ENCODE peak calls at places on chromosome 12, in six cellular contexts. One of them, this sample, is unnamed.
A peak's percentile ranks its signal among the peaks of the same experiment; 100 is the strongest.

GRCh38 chr12:54602661-54603060 is 14.2 kb upstream of the PPP1R1A start:
- DNase-seq in NB4: no peak
- DNase-seq in endothelial cell of umbilical vein: no peak
- DNase-seq in naive thymus-derived CD4-positive, alpha-beta T cell: no peak
- DNase-seq in GM23248: no peak
- DNase-seq in GM06990: no peak
- DNase-seq in this sample: no peak

GRCh38 chr12:55060470-55060869 is 40.7 kb downstream of the NEUROD4 start:
- DNase-seq in NB4: peak; percentile 92
- DNase-seq in endothelial cell of umbilical vein: no peak
- DNase-seq in naive thymus-derived CD4-positive, alpha-beta T cell: no peak
- DNase-seq in GM23248: no peak
- DNase-seq in GM06990: peak; percentile 52
- DNase-seq in this sample: no peak

GRCh38 chr12:31685801-31686200 is 26.3 kb downstream of the ETFBKMT start:
- DNase-seq in NB4: no peak
- DNase-seq in endothelial cell of umbilical vein: no peak
- DNase-seq in naive thymus-derived CD4-positive, alpha-beta T cell: no peak
- DNase-seq in GM23248: no peak
- DNase-seq in GM06990: no peak
- DNase-seq in this sample: no peak

GRCh38 chr12:108729612-108730336 is 1.5 kb downstream of the CORO1C start:
- DNase-seq in NB4: peak; percentile 35
- DNase-seq in endothelial cell of umbilical vein: peak; percentile 70
- DNase-seq in naive thymus-derived CD4-positive, alpha-beta T cell: no peak
- DNase-seq in GM23248: peak; percentile 68
- DNase-seq in GM06990: no peak
- DNase-seq in this sample: peak; percentile 37

GRCh38 chr12:42684171-42685071 is 94.9 kb upstream of the PRICKLE1 start:
- DNase-seq in NB4: no peak
- DNase-seq in endothelial cell of umbilical vein: no peak
- DNase-seq in naive thymus-derived CD4-positive, alpha-beta T cell: no peak
- DNase-seq in GM23248: peak; percentile 76
- DNase-seq in GM06990: no peak
- DNase-seq in this sample: no peak

GRCh38 chr12:52708010-52708409 is 4.7 kb upstream of the KRT77 start:
- DNase-seq in NB4: no peak
- DNase-seq in endothelial cell of umbilical vein: no peak
- DNase-seq in naive thymus-derived CD4-positive, alpha-beta T cell: peak; percentile 52
- DNase-seq in GM23248: no peak
- DNase-seq in GM06990: no peak
- DNase-seq in this sample: no peak

GRCh38 chr12:46450279-46450748 is 77.7 kb upstream of the SLC38A2 start:
- DNase-seq in NB4: no peak
- DNase-seq in endothelial cell of umbilical vein: peak; percentile 73
- DNase-seq in naive thymus-derived CD4-positive, alpha-beta T cell: no peak
- DNase-seq in GM23248: no peak
- DNase-seq in GM06990: no peak
- DNase-seq in this sample: no peak

GRCh38 chr12:53068811-53069585 is 10.2 kb downstream of the SPRYD3 start:
- DNase-seq in NB4: no peak
- DNase-seq in endothelial cell of umbilical vein: no peak
- DNase-seq in naive thymus-derived CD4-positive, alpha-beta T cell: no peak
- DNase-seq in GM23248: no peak
- DNase-seq in GM06990: no peak
- DNase-seq in this sample: no peak

GRCh38 chr12:8028267-8028666 is 4.2 kb upstream of the FOXJ2 start:
- DNase-seq in NB4: no peak
- DNase-seq in endothelial cell of umbilical vein: no peak
- DNase-seq in naive thymus-derived CD4-positive, alpha-beta T cell: no peak
- DNase-seq in GM23248: no peak
- DNase-seq in GM06990: no peak
- DNase-seq in this sample: no peak

GRCh38 chr12:126915309-126915708 is 1351.7 kb upstream of the TMEM132C start:
- DNase-seq in NB4: peak; percentile 13
- DNase-seq in endothelial cell of umbilical vein: no peak
- DNase-seq in naive thymus-derived CD4-positive, alpha-beta T cell: no peak
- DNase-seq in GM23248: no peak
- DNase-seq in GM06990: no peak
- DNase-seq in this sample: no peak

GRCh38 chr12:67082221-67082620 is 186.9 kb upstream of the CAND1 start:
- DNase-seq in NB4: no peak
- DNase-seq in endothelial cell of umbilical vein: no peak
- DNase-seq in naive thymus-derived CD4-positive, alpha-beta T cell: no peak
- DNase-seq in GM23248: no peak
- DNase-seq in GM06990: no peak
- DNase-seq in this sample: no peak

GRCh38 chr12:93127582-93128331 is 198.7 kb upstream of the EEA1 start:
- DNase-seq in NB4: peak; percentile 98
- DNase-seq in endothelial cell of umbilical vein: no peak
- DNase-seq in naive thymus-derived CD4-positive, alpha-beta T cell: no peak
- DNase-seq in GM23248: peak; percentile 24
- DNase-seq in GM06990: no peak
- DNase-seq in this sample: peak; percentile 98

GRCh38 chr12:45381351-45381750 is 165.5 kb downstream of the ANO6 start:
- DNase-seq in NB4: no peak
- DNase-seq in endothelial cell of umbilical vein: no peak
- DNase-seq in naive thymus-derived CD4-positive, alpha-beta T cell: no peak
- DNase-seq in GM23248: peak; percentile 72
- DNase-seq in GM06990: no peak
- DNase-seq in this sample: no peak

GRCh38 chr12:67382206-67382871 is 113.2 kb downstream of the CAND1 start:
- DNase-seq in NB4: no peak
- DNase-seq in endothelial cell of umbilical vein: no peak
- DNase-seq in naive thymus-derived CD4-positive, alpha-beta T cell: no peak
- DNase-seq in GM23248: peak; percentile 9
- DNase-seq in GM06990: no peak
- DNase-seq in this sample: no peak

GRCh38 chr12:81378601-81379000 is 300.7 kb downstream of the ACSS3 start:
- DNase-seq in NB4: no peak
- DNase-seq in endothelial cell of umbilical vein: no peak
- DNase-seq in naive thymus-derived CD4-positive, alpha-beta T cell: no peak
- DNase-seq in GM23248: no peak
- DNase-seq in GM06990: no peak
- DNase-seq in this sample: no peak

GRCh38 chr12:13002301-13003097 is 2.4 kb upstream of the HEBP1 start:
- DNase-seq in NB4: no peak
- DNase-seq in endothelial cell of umbilical vein: no peak
- DNase-seq in naive thymus-derived CD4-positive, alpha-beta T cell: no peak
- DNase-seq in GM23248: peak; percentile 39
- DNase-seq in GM06990: no peak
- DNase-seq in this sample: no peak
- H3K4me3 ChIP-seq in NB4: no peak overlapping the region
- H3K4me3 ChIP-seq in endothelial cell of umbilical vein: no peak overlapping the region
- H3K4me3 ChIP-seq in naive thymus-derived CD4-positive, alpha-beta T cell: no peak overlapping the region
- H3K4me3 ChIP-seq in GM23248: peak overlapping the region; percentile 87
- H3K4me3 ChIP-seq in GM06990: no peak overlapping the region
- H3K4me3 ChIP-seq in this sample: no peak overlapping the region

DNA sequence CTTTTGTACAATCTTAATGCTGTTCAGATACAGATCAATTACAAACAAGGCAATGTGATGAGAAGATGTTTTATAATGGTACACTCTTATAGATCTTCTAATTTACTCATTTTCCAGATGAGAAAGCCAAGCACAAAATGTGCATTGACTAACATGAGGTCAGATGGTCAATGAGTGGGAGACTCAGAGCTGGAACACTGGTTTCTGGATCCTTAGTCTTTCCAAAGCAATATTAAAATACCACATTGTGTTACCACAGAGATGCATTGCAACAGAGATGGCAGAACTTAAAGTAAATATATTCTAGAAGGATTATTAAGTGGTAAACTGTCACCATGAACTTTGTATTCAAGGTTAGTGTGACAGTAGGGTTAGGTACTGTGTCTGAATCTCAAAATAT is 113.6 kb downstream of the SLC15A5 start:
- DNase-seq in NB4: no peak
- DNase-seq in endothelial cell of umbilical vein: no peak
- DNase-seq in naive thymus-derived CD4-positive, alpha-beta T cell: no peak
- DNase-seq in GM23248: peak; percentile 20
- DNase-seq in GM06990: no peak
- DNase-seq in this sample: no peak
- H3K4me3 ChIP-seq in NB4: no peak overlapping the region
- H3K4me3 ChIP-seq in endothelial cell of umbilical vein: no peak overlapping the region
- H3K4me3 ChIP-seq in naive thymus-derived CD4-positive, alpha-beta T cell: no peak overlapping the region
- H3K4me3 ChIP-seq in GM23248: no peak overlapping the region
- H3K4me3 ChIP-seq in GM06990: no peak overlapping the region
- H3K4me3 ChIP-seq in this sample: no peak overlapping the region

GRCh38 chr12:121205491-121205890 is 4.4 kb upstream of the P2RX4 start:
- DNase-seq in NB4: no peak
- DNase-seq in endothelial cell of umbilical vein: no peak
- DNase-seq in naive thymus-derived CD4-positive, alpha-beta T cell: no peak
- DNase-seq in GM23248: no peak
- DNase-seq in GM06990: no peak
- DNase-seq in this sample: no peak

GRCh38 chr12:121214171-121214777 is 4.3 kb downstream of the P2RX4 start:
- DNase-seq in NB4: peak; percentile 48
- DNase-seq in endothelial cell of umbilical vein: peak; percentile 29
- DNase-seq in naive thymus-derived CD4-positive, alpha-beta T cell: no peak
- DNase-seq in GM23248: peak; percentile 79
- DNase-seq in GM06990: no peak
- DNase-seq in this sample: no peak

GRCh38 chr12:121212875-121213274 is 2.9 kb downstream of the P2RX4 start:
- DNase-seq in NB4: no peak
- DNase-seq in endothelial cell of umbilical vein: no peak
- DNase-seq in naive thymus-derived CD4-positive, alpha-beta T cell: no peak
- DNase-seq in GM23248: no peak
- DNase-seq in GM06990: no peak
- DNase-seq in this sample: no peak

GRCh38 chr12:121209221-121209620 is 708 bp upstream of the P2RX4 start:
- DNase-seq in NB4: no peak
- DNase-seq in endothelial cell of umbilical vein: no peak
- DNase-seq in naive thymus-derived CD4-positive, alpha-beta T cell: no peak
- DNase-seq in GM23248: no peak
- DNase-seq in GM06990: no peak
- DNase-seq in this sample: no peak

DNA sequence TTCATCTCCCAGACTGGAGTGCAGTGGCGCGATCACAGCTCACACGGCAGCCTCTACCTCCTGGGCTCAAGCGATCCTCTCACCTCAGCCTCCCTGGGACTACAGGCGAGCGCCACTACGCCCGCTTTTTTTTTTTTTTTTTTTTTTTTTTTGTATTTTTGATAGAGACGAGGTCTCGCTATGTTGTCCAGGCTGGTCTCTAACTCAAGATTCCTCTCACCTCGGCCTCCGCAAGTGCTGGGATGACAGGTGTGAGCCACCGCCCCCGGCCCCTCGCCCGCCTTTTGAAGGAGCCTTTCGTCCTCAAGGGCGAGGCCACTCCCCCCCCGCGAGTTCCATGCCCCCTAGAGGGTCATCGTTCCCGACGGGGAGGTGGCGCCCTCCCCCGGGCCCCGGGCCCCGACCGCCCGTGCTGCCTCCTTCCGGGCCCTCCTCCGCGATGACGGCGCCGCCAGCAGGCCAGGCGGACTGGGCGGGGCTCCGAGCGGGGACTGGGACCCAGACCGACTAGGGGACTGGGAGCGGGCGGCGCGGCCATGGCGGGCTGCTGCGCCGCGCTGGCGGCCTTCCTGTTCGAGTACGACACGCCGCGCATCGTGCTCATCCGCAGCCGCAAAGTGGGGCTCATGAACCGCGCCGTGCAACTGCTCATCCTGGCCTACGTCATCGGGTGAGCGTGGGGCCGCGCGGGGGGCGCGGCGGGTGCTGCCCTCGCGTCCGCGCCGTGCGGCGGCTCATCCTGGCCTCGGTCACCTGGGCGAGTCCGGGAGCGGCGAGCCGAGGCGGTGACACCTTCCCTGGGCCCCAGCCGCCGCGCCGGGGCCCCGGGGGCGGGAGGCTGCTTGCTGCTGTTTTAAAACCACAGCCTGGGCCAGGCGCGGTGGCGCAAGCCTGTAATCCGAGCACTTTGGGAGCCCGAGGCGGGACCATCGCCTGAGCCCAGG is at the start of gene P2RX4:
- DNase-seq in NB4: peak; percentile 96
- DNase-seq in endothelial cell of umbilical vein: peak; percentile 76
- DNase-seq in naive thymus-derived CD4-positive, alpha-beta T cell: peak; percentile 88
- DNase-seq in GM23248: peak; percentile 93
- DNase-seq in GM06990: peak; percentile 93
- DNase-seq in this sample: peak; percentile 64
- H3K4me3 ChIP-seq in NB4: peak within 1 kb of the TSS; percentile 73
- H3K4me3 ChIP-seq in endothelial cell of umbilical vein: peak within 1 kb of the TSS; percentile 52
- H3K4me3 ChIP-seq in naive thymus-derived CD4-positive, alpha-beta T cell: peak within 1 kb of the TSS; percentile 85
- H3K4me3 ChIP-seq in GM23248: peak within 1 kb of the TSS; percentile 74
- H3K4me3 ChIP-seq in GM06990: peak within 1 kb of the TSS; percentile 67
- H3K4me3 ChIP-seq in this sample: peak within 1 kb of the TSS; percentile 76

DNA sequence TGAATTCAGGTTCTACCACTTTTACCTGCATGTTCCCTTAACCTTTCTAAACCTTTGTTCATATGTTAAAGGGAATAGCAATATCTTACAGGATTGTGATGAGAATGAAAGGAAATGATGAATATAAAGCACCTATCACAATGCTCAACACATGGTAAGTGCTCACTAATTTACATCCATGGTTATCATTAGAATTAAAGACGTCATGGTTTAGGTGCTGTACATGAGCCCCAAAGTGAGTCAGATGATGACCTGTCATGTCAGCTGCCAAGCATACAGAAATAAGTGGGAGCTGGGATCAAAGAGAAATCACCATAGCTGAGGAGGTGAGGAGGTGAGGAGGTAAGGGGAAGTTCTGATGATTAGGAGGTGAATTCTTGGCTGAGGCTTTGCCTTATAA is 135.9 kb upstream of the ATP2B1 start:
- DNase-seq in NB4: no peak
- DNase-seq in endothelial cell of umbilical vein: no peak
- DNase-seq in naive thymus-derived CD4-positive, alpha-beta T cell: no peak
- DNase-seq in GM23248: no peak
- DNase-seq in GM06990: no peak
- DNase-seq in this sample: no peak
- H3K4me3 ChIP-seq in NB4: no peak overlapping the region
- H3K4me3 ChIP-seq in endothelial cell of umbilical vein: no peak overlapping the region
- H3K4me3 ChIP-seq in naive thymus-derived CD4-positive, alpha-beta T cell: no peak overlapping the region
- H3K4me3 ChIP-seq in GM23248: no peak overlapping the region
- H3K4me3 ChIP-seq in GM06990: no peak overlapping the region
- H3K4me3 ChIP-seq in this sample: no peak overlapping the region

DNA sequence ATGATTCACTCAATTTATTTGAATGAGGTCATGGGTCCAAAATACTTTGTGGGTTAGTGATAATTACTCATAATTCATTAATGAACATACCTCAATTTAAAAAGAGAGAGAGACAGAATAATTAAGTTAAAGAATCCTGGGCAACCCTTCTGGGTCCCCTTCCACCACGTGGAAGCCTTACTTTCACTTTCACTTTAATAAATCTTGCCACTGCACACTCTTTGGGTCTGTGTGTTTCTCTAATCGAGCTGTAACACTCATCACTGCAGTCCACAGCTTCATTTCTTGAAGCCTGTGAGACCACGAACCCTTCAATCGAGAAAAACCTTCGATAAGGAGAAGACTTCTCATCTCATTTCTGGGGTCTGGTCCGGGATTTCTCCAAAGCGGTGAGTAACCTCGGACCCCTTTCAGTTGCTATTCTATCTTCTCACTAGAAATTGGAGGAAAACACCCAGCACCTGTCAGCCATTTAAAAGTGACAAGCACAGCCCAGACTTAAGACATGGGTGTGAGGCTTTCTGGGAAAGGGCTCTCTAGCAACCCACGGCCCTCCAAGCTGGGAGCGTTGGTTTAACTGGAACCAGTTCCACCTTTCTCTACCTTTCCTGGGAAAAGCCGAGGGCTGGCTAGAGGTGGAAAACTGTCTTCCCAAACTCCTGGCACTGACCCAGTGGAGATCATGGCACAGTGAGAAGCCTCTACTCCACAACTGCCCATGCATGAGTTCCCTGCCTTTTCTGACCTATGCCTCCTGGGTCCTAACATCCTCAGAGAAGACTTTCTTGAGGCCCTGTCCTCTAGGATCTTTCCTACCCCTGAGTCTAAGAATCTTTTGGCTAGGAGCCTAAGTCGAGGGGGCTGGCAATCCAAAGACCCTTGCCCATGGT is 148.8 kb upstream of the ATF7IP start:
- DNase-seq in NB4: peak; percentile 9
- DNase-seq in endothelial cell of umbilical vein: peak; percentile 15
- DNase-seq in naive thymus-derived CD4-positive, alpha-beta T cell: no peak
- DNase-seq in GM23248: peak; percentile 37
- DNase-seq in GM06990: no peak
- DNase-seq in this sample: no peak
- H3K4me3 ChIP-seq in NB4: no peak overlapping the region
- H3K4me3 ChIP-seq in endothelial cell of umbilical vein: no peak overlapping the region
- H3K4me3 ChIP-seq in naive thymus-derived CD4-positive, alpha-beta T cell: peak overlapping the region; percentile 35
- H3K4me3 ChIP-seq in GM23248: peak overlapping the region; percentile 50
- H3K4me3 ChIP-seq in GM06990: peak overlapping the region; percentile 20
- H3K4me3 ChIP-seq in this sample: no peak overlapping the region